ENCODE peak calls at places on chromosomes 2 and 18, in eight cellular contexts. T is PC-3, D is psoas muscle, A is astrocyte of the spinal cord, J is NB4, Q is left ventricle myocardium inferior, M is fibroblast of the aortic adventitia, U is AG10803. R is an unnamed sample.

GRCh38 chr2:233436191-233436581 is 81.9 kb downstream of the DGKD start:
- DNase-seq in A (no peak), T (no peak), D (no peak), J (no peak), Q (no peak), M (no peak), U (no peak), R (no peak)

GRCh38 chr2:207139551-207139950 is 26.2 kb downstream of the KLF7 start:
- DNase-seq in Q (no peak), J (peak), A (no peak), U (no peak), D (no peak), T (no peak), M (no peak), R (no peak)

GRCh38 chr2:200377774-200378336 is 71.4 kb downstream of the SPATS2L start:
- DNase-seq in Q (no peak), A (no peak), U (no peak), J (no peak), M (peak), T (peak), D (no peak), R (no peak)

GRCh38 chr2:33412920-33413319 is 63.5 kb upstream of the RASGRP3 start:
- DNase-seq in D (no peak), M (peak), T (peak), A (peak), U (peak), J (peak), Q (no peak), R (peak)

GRCh38 chr2:134377730-134378129 is 123.9 kb downstream of the MGAT5 start:
- DNase-seq in J (no peak), A (no peak), T (no peak), D (no peak), U (no peak), M (no peak), Q (no peak), R (no peak)

GRCh38 chr2:239140346-239141020 is 260.3 kb downstream of the HDAC4 start:
- DNase-seq in J (no peak), Q (no peak), T (peak), A (peak), U (no peak), D (no peak), M (peak), R (no peak)

GRCh38 chr2:128921740-128922139 is 603.1 kb upstream of the HS6ST1 start:
- DNase-seq in D (no peak), A (no peak), J (no peak), M (no peak), T (no peak), Q (no peak), U (no peak), R (no peak)

GRCh38 chr2:160751021-160751420 is 257.4 kb upstream of the RBMS1 start:
- DNase-seq in A (peak), D (no peak), Q (no peak), T (peak), J (no peak), U (peak), M (peak), R (peak)

GRCh38 chr2:240818293-240818542 is 1.8 kb downstream of the KIF1A start:
- DNase-seq in J (no peak), D (no peak), T (no peak), M (no peak), U (no peak), A (no peak), Q (no peak), R (no peak)

GRCh38 chr2:227576110-227576509 is 22.6 kb upstream of the SCYGR2 start:
- DNase-seq in Q (no peak), U (no peak), A (no peak), J (no peak), D (no peak), T (no peak), M (no peak), R (no peak)

GRCh38 chr2:227582369-227582768 is 16.3 kb upstream of the SCYGR2 start:
- DNase-seq in J (no peak), M (no peak), U (no peak), Q (no peak), T (no peak), A (no peak), D (no peak), R (no peak)

GRCh38 chr2:227576812-227577211 is 21.9 kb upstream of the SCYGR2 start:
- DNase-seq in T (no peak), D (no peak), J (no peak), A (no peak), Q (no peak), M (no peak), U (no peak), R (no peak)

GRCh38 chr2:227577555-227577954 is 21.1 kb upstream of the SCYGR2 start:
- DNase-seq in U (no peak), A (no peak), D (no peak), T (no peak), Q (no peak), M (no peak), J (no peak), R (no peak)

GRCh38 chr2:227578642-227579041 is 20.1 kb upstream of the SCYGR2 start:
- DNase-seq in M (no peak), D (no peak), A (no peak), T (peak), U (no peak), Q (no peak), J (no peak), R (no peak)
- TF ChIP-seq CTCF in M (no peak), D (no peak), A (no peak), T (peak), U (no peak), Q (no peak), J (no peak), R (no peak)

GRCh38 chr2:74080346-74080745 is 67.4 kb downstream of the BOLA3 start:
- DNase-seq in Q (no peak), J (no peak), T (no peak), D (no peak), M (peak), A (no peak), U (no peak), R (peak)
- H3K4me3 ChIP-seq in Q (no peak), J (no peak), T (no peak), D (no peak), M (no peak), A (no peak), U (no peak), R (no peak)

GRCh38 chr2:54710216-54710615 is 13.2 kb upstream of the EML6 start:
- DNase-seq in M (no peak), J (no peak), T (no peak), D (no peak), A (no peak), U (no peak), Q (no peak), R (no peak)
- TF ChIP-seq CTCF in M (no peak), J (no peak), T (no peak), D (no peak), A (no peak), U (no peak), Q (no peak), R (no peak)

DNA sequence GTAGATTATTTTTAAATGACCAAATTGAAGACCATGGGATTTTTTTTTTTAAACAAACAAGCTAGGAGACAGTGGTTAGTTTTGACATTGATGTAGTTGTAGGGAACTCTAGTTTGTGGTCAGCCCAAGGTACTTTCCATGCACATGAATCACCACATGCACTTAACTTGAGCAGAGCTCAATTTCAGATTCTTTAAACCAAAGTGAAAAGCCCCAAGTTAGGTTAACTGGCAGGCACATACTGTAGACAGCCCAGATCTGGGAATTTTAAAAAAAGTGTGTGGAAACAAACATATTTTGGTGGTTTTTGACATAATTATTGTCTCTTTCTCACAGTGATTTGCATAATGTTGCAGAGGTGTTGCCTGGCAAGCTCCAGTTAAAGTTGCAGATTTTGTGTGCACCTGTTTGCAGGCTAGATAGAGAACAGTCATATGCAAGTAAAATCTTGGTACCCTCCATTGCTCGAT is 88.4 kb downstream of the BCL2L11 start:
- DNase-seq in Q (no peak), J (peak), U (peak), M (peak), T (peak), D (no peak), A (peak), R (peak)
- H3K4me3 ChIP-seq in Q (no peak), J (no peak), U (no peak), M (no peak), T (no peak), D (no peak), A (no peak), R (no peak)

GRCh38 chr18:61662726-61663125 is 230.1 kb downstream of the RNF152 start:
- DNase-seq in J (no peak), M (no peak), A (no peak), T (no peak), Q (no peak), U (no peak), D (no peak), R (no peak)
- TF ChIP-seq CTCF in J (no peak), M (no peak), A (no peak), T (no peak), Q (no peak), U (no peak), D (no peak), R (no peak)

GRCh38 chr2:5449867-5450266 is 242.3 kb upstream of the SOX11 start:
- DNase-seq in U (no peak), M (no peak), T (no peak), J (no peak), A (no peak), Q (no peak), D (no peak), R (no peak)

GRCh38 chr2:5442736-5443135 is 249.4 kb upstream of the SOX11 start:
- DNase-seq in A (no peak), D (no peak), Q (no peak), M (no peak), T (peak), U (no peak), J (no peak), R (no peak)

GRCh38 chr2:5444854-5445253 is 247.3 kb upstream of the SOX11 start:
- DNase-seq in T (no peak), U (no peak), A (no peak), Q (no peak), D (no peak), J (no peak), M (no peak), R (no peak)

GRCh38 chr2:5440147-5440546 is 252.0 kb upstream of the SOX11 start:
- DNase-seq in J (no peak), M (no peak), U (no peak), Q (no peak), T (no peak), D (no peak), A (no peak), R (no peak)

DNA sequence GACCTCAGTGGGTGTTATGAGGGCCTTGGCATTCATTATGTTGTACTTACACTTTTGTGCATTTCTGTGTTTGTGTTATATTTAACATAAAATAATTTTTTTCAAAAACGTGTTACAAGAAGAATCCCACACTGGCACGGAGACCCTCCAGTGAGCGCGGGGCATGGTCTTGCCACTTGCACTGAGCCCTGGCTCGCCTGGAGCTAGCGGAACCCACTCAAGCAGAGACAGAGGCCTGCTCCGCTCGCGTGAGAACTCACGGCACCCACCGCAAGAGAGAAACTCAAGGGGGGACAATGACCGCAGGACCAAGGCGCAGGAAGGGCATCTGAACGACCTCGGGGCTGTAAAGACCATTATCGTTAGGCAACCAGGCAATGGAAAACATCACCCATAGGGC is 248.0 kb upstream of the SOX11 start:
- DNase-seq in Q (no peak), J (no peak), D (no peak), M (no peak), U (no peak), T (no peak), A (no peak), R (no peak)
- H3K4me3 ChIP-seq in Q (no peak), J (no peak), D (no peak), M (no peak), U (no peak), T (no peak), A (no peak), R (no peak)

DNA sequence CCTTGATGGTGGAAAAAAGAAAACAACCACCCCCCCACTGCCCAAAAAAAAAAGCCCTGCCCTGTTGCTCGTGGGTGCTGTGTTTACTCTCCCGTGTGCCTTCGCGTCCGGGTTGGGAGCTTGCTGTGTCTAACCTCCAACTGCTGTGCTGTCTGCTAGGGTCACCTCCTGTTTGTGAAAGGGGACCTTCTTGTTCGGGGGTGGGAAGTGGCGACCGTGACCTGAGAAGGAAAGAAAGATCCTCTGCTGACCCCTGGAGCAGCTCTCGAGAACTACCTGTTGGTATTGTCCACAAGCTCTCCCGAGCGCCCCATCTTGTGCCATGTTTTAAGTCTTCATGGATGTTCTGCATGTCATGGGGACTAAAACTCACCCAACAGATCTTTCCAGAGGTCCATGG is 28.0 kb downstream of the MAL start:
- DNase-seq in D (no peak), T (no peak), J (peak), U (no peak), A (no peak), M (no peak), Q (no peak), R (no peak)
- TF ChIP-seq CTCF in D (peak), T (peak), J (no peak), U (no peak), A (no peak), M (no peak), Q (peak), R (no peak)

GRCh38 chr2:100137877-100138570 is 4.4 kb downstream of the AFF3 start:
- DNase-seq in D (no peak), M (no peak), T (no peak), J (no peak), Q (no peak), A (no peak), U (no peak), R (no peak)
- H3K4me3 ChIP-seq in D (no peak), M (no peak), T (no peak), J (no peak), Q (no peak), A (no peak), U (no peak), R (no peak)

GRCh38 chr2:63050186-63050915 is at the start of gene OTX1:
- DNase-seq in Q (no peak), M (peak), D (peak), U (peak), A (no peak), J (peak), T (peak), R (peak)

GRCh38 chr2:63049291-63050185 is 1.1 kb upstream of the OTX1 start:
- DNase-seq in M (peak), D (no peak), T (peak), A (peak), U (no peak), Q (no peak), J (peak), R (peak)

GRCh38 chr2:63052411-63053234 is 2.0 kb downstream of the OTX1 start:
- DNase-seq in A (no peak), D (peak), J (no peak), U (no peak), T (no peak), Q (no peak), M (no peak), R (no peak)

GRCh38 chr2:63051795-63052333 is 1.2 kb downstream of the OTX1 start:
- DNase-seq in T (no peak), D (peak), Q (no peak), U (no peak), J (no peak), M (no peak), A (no peak), R (no peak)

DNA sequence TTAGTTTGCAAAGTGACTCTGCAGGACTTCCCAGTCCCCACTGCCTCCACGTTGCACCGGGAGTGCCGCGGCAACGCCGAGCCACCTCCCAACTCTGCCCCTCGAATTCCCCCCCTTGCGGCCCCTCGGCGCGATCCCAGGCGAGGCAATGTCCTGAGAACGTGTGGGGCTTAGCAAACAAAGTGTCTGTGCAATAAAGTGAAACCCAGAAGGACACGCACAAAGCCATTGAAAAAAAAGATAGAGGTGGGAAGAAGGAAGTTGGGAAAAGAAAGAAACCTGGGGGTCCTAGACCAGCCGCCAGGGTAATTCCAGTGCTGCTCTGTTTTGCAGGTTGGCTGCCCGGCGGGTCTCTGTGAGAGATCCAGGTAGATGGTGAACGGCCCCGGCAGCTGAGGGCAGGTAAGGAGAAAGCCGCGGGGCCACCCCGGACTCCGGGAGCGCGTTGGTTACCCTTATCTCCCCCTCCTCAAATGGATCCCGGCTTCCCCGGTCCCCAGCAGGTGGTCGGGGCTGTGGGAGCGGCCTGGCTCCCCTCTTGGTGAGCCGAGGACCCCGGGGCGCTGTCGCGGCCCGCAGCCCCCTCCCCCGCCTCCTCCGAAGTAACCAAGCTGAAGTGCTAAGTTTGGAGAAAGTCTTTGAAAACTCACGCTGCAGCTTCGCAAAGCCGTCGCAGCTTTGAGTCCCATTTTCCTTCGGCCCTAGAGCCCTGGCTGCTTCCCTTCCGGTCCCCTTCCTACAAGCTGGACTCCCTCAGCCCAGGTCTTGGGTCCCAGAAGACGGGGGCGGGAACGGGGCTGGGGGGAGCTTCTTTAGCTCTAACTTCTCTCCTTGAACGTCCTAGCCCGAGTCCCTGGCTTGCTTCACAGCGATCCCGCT is 525 bp downstream of the OTX1 start:
- DNase-seq in A (no peak), Q (no peak), T (peak), M (peak), J (no peak), D (peak), U (no peak), R (no peak)
- TF ChIP-seq CTCF in A (no peak), Q (no peak), T (peak), M (no peak), J (peak), D (no peak), U (no peak), R (no peak)